ENCODE peak calls at places on chromosomes 12 and 14, in five cellular contexts. D is SK-MEL-5; M is stimulated activated CD4-positive, alpha-beta T cell treated with anti-CD3 and anti-CD28 coated beads, Interleukin-4, amount 100 ng/mL, for 48 hours; U is left ventricle myocardium inferior; L is KBM-7. W is an unnamed sample.

GRCh38 chr14:103765526-103765925 is 49.9 kb downstream of the ZFYVE21 start:
- DNase-seq in D (no peak), M (no peak), U (no peak), L (peak), W (no peak)

GRCh38 chr12:88579572-88579940 is 715 bp downstream of the KITLG start:
- DNase-seq in D (no peak), M (no peak), U (peak), L (no peak), W (peak)

GRCh38 chr14:101504096-101504948 is 57.0 kb upstream of the DIO3 start:
- DNase-seq in D (no peak), M (no peak), U (no peak), L (no peak), W (peak)

GRCh38 chr12:132596016-132596415 is 14.4 kb downstream of the LRCOL1 start:
- DNase-seq in D (no peak), M (no peak), U (no peak), L (no peak), W (no peak)

GRCh38 chr14:51419685-51420084 is 179.6 kb downstream of the TMX1 start:
- DNase-seq in D (no peak), M (no peak), U (no peak), L (no peak), W (no peak)

GRCh38 chr12:88865537-88865936 is 285.3 kb upstream of the KITLG start:
- DNase-seq in D (no peak), M (no peak), U (no peak), L (no peak), W (no peak)

GRCh38 chr14:99215277-99215676 is 56.7 kb downstream of the BCL11B start:
- DNase-seq in D (no peak), M (no peak), U (no peak), L (no peak), W (no peak)

GRCh38 chr14:23248601-23249000 is 10.9 kb downstream of the RNF212B start:
- DNase-seq in D (no peak), M (no peak), U (no peak), L (no peak), W (no peak)

GRCh38 chr12:93387780-93388179 is 10.1 kb downstream of the NUDT4 start:
- DNase-seq in D (no peak), M (peak), U (no peak), L (no peak), W (no peak)

GRCh38 chr12:31491819-31492598 is 98.9 kb downstream of the DENND5B start:
- DNase-seq in D (peak), M (no peak), U (no peak), L (no peak), W (no peak)

GRCh38 chr12:46269429-46270241 is 792 bp upstream of the SLC38A1 start:
- DNase-seq in D (no peak), M (peak), U (no peak), L (peak), W (peak)

GRCh38 chr14:65255029-65255545 is 152.8 kb upstream of the MAX start:
- DNase-seq in D (no peak), M (no peak), U (no peak), L (no peak), W (no peak)

GRCh38 chr12:114368685-114369084 is 37.3 kb downstream of the TBX5 start:
- DNase-seq in D (no peak), M (no peak), U (no peak), L (no peak), W (peak)

GRCh38 chr14:36319899-36320209 is 583 bp downstream of the MBIP start:
- DNase-seq in D (no peak), M (no peak), U (no peak), L (no peak), W (no peak)

GRCh38 chr12:118591-118990 is 52.0 kb downstream of the IQSEC3 start:
- DNase-seq in D (no peak), M (no peak), U (no peak), L (no peak), W (no peak)

GRCh38 chr12:121023799-121024198 is 7.5 kb upstream of the C12orf43 start:
- DNase-seq in D (no peak), M (no peak), U (no peak), L (no peak), W (no peak)

GRCh38 chr14:102889615-102890014 is 32.8 kb upstream of the AMN start:
- DNase-seq in D (no peak), M (no peak), U (no peak), L (no peak), W (no peak)

GRCh38 chr12:124994435-124994975 is 1.1 kb downstream of the BRI3BP start:
- DNase-seq in D (no peak), M (no peak), U (no peak), L (peak), W (no peak)

GRCh38 chr14:58395815-58396626 is at the start of gene TOMM20L:
- DNase-seq in D (peak), M (peak), U (peak), L (peak), W (peak)

GRCh38 chr12:38053655-38054464 is 262.7 kb upstream of the ALG10B start:
- DNase-seq in D (peak), M (no peak), U (no peak), L (peak), W (no peak)

GRCh38 chr14:94115631-94116030 is 5.1 kb downstream of the IFI27 start:
- DNase-seq in D (no peak), M (no peak), U (no peak), L (no peak), W (no peak)

GRCh38 chr12:27229367-27229766 is 14.7 kb upstream of the STK38L start:
- DNase-seq in D (no peak), M (no peak), U (no peak), L (peak), W (no peak)

GRCh38 chr12:24668563-24668962 is 280.3 kb downstream of the BCAT1 start:
- DNase-seq in D (no peak), M (no peak), U (no peak), L (no peak), W (no peak)

W was measured in left cardiac atrium.